ENCODE peak calls at places on chromosomes 5 and 9, in six cellular contexts. U is GM12878, V is H1, Z is K562, W is HepG2, X is GM12891. S is an unnamed sample.
A peak's percentile ranks its signal among the peaks of the same experiment; 100 is the strongest.

GRCh38 chr5:74272019-74272775 is 368.3 kb downstream of the ENC1 start:
- DNase-seq in Z (no peak), U (no peak), X (no peak), W (peak; percentile 53), V (no peak), S (no peak)

GRCh38 chr5:163759000-163759730 is 253.7 kb downstream of the MAT2B start:
- DNase-seq in X (no peak), Z (no peak), U (no peak), W (no peak), V (no peak), S (no peak)

GRCh38 chr5:173056783-173057061 is 570 bp downstream of the CREBRF start:
- DNase-seq in Z (peak; percentile 79), W (no peak), X (peak; percentile 60), V (no peak), U (no peak), S (no peak)

GRCh38 chr5:80474929-80475328 is 13.0 kb upstream of the FAM151B start:
- DNase-seq in V (no peak), Z (no peak), X (no peak), U (no peak), W (peak; percentile 63), S (no peak)

GRCh38 chr9:138038244-138038671 is 160.7 kb downstream of the CACNA1B start:
- DNase-seq in V (peak; percentile 37), Z (no peak), X (no peak), U (no peak), W (no peak), S (no peak)

GRCh38 chr9:83934569-83935275 is 13.5 kb upstream of the KIF27 start:
- DNase-seq in Z (no peak), V (no peak), W (no peak), X (no peak), U (no peak), S (no peak)

GRCh38 chr5:88690619-88691560 is 192.1 kb downstream of the MEF2C start:
- DNase-seq in U (no peak), V (peak; percentile 85), X (no peak), Z (peak; percentile 73), W (peak; percentile 7), S (peak; percentile 62)

GRCh38 chr9:107049825-107050184 is 186.8 kb downstream of the ZNF462 start:
- DNase-seq in V (no peak), U (no peak), W (no peak), Z (no peak), X (no peak), S (no peak)

GRCh38 chr9:94120854-94121376 is 36.7 kb downstream of the PTPDC1 start:
- DNase-seq in W (no peak), V (no peak), X (no peak), Z (no peak), U (no peak), S (no peak)

GRCh38 chr5:149439899-149440655 is 61.0 kb upstream of the IL17B start:
- DNase-seq in Z (peak; percentile 89), X (no peak), W (peak; percentile 84), V (no peak), U (no peak), S (no peak)

GRCh38 chr5:60652206-60652605 is 47.8 kb downstream of the DEPDC1B start:
- DNase-seq in U (no peak), X (no peak), W (no peak), V (no peak), Z (peak; percentile 23), S (no peak)

GRCh38 chr9:78236511-78236950 is 656 bp downstream of the CEP78 start:
- DNase-seq in U (no peak), Z (no peak), X (no peak), W (peak; percentile 17), V (no peak), S (no peak)

GRCh38 chr5:73218552-73219171 is 45.7 kb downstream of the TMEM174 start:
- DNase-seq in U (no peak), Z (no peak), W (no peak), X (no peak), V (no peak), S (no peak)

GRCh38 chr5:39076757-39077475 is 2.7 kb upstream of the RICTOR start:
- DNase-seq in Z (no peak), V (no peak), W (no peak), X (no peak), U (peak; percentile 53), S (no peak)

GRCh38 chr5:174690256-174690655 is 34.1 kb upstream of the MSX2 start:
- DNase-seq in U (no peak), W (no peak), V (no peak), Z (no peak), X (no peak), S (no peak)

GRCh38 chr5:149002053-149002452 is 60.8 kb downstream of the SH3TC2 start:
- DNase-seq in U (no peak), V (no peak), W (peak; percentile 94), X (no peak), Z (no peak), S (no peak)

GRCh38 chr5:95846554-95847260 is 24.2 kb upstream of the GLRX start:
- DNase-seq in V (peak; percentile 71), W (peak; percentile 63), X (no peak), Z (peak; percentile 79), U (no peak), S (no peak)

GRCh38 chr5:173880306-173880985 is 7.7 kb upstream of the CPEB4 start:
- DNase-seq in V (no peak), W (no peak), X (no peak), Z (no peak), U (no peak), S (no peak)

GRCh38 chr9:109751253-109751652 is 28.7 kb upstream of the PALM2AKAP2 start:
- DNase-seq in W (peak; percentile 49), X (no peak), U (no peak), V (no peak), Z (no peak), S (no peak)

GRCh38 chr9:133715866-133716563 is 22.1 kb downstream of the SARDH start:
- DNase-seq in V (peak; percentile 80), W (peak; percentile 60), Z (peak; percentile 30), U (no peak), X (no peak), S (no peak)

DNA sequence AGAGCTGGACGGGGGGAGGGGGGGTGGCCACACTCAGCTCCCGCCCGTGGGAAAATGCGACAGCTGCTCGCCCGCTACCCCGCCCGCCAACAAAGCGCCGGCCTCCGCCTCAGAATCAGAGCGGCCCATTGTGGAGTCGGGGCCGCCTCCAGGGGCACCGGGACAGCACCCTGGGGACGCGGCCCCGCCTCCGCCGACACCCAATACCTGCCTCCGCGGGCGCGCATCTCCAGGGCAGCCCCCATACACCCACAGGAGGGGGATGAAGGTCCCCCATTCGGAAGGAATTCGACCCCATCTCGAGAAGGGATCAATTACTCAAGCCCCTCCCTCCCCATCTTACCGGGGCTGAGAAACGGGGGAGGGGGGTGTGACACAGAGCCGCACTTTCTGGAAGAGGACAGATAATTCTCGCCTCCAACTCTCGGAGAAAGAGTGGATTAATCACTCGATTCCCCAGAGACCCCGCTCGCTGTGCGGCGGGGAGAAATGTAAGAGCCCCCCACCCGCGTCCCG is 1.2 kb downstream of the NOTCH1 start:
- DNase-seq in V (no peak), U (no peak), X (peak; percentile 66), W (no peak), Z (peak; percentile 70), S (peak; percentile 72)
- TF ChIP-seq POLR2A in V (no peak), U (peak; percentile 48), X (no peak), W (no peak), Z (no peak), S (no peak)

GRCh38 chr9:16626577-16627130 is 243.8 kb downstream of the BNC2 start:
- DNase-seq in Z (no peak), W (no peak), U (no peak), X (no peak), V (no peak), S (no peak)
- TF ChIP-seq POLR2AphosphoS5 in Z (no peak), W (no peak), U (no peak), X (no peak), V (no peak), S (no peak)

GRCh38 chr5:124906339-124907097 is 160.1 kb upstream of the ZNF608 start:
- DNase-seq in U (no peak), W (peak; percentile 17), Z (no peak), V (no peak), X (no peak), S (no peak)

GRCh38 chr5:124905756-124906155 is 159.3 kb upstream of the ZNF608 start:
- DNase-seq in Z (no peak), U (no peak), X (no peak), W (no peak), V (no peak), S (no peak)

GRCh38 chr5:124901081-124901480 is 154.6 kb upstream of the ZNF608 start:
- DNase-seq in Z (no peak), W (no peak), X (no peak), U (no peak), V (no peak), S (no peak)

GRCh38 chr5:124905256-124905655 is 158.8 kb upstream of the ZNF608 start:
- DNase-seq in V (no peak), Z (no peak), W (no peak), U (no peak), X (no peak), S (no peak)

DNA sequence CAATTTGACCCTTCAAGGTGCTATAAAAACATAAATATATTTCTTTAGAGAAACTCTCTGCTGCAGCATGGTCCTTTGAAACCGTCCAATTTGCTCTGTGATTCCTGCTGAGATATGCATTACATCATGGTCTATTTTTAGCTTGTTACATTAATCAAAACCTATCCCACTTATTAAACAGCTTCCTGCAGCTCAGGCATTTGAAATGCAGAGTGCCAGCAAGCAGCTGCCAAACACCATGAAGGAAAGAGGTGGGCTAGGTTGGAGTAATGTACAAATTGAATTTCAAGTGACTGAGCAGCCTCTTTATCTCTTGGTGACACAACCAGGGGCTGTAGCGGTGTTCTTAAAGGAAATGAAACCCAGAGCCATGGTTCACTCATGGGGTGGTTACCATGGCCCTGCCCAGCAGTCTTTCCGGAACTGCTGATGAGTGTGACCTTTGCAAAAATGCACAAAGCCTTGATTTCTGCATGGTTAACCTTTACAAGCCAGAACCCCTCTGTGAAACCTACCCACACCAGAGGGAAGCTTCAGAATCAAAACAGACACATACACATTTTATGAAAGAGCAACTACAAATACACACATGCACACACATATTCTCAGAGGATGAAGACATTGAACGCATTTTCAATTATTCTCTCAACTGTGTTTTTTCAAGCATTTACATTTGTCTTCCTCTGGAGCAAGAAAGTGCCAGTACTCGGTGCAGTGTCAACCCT is 155.8 kb upstream of the ZNF608 start:
- DNase-seq in X (peak; percentile 30), W (no peak), V (no peak), U (peak; percentile 92), Z (no peak), S (peak; percentile 23)
- TF ChIP-seq TAF1 in X (peak; percentile 79), W (no peak), V (no peak), U (peak; percentile 80), Z (no peak), S (peak; percentile 62)

GRCh38 chr9:111604054-111604615 is 4.7 kb upstream of the PTGR1 start:
- DNase-seq in V (no peak), X (no peak), W (no peak), U (no peak), Z (no peak), S (no peak)

GRCh38 chr9:111603041-111603440 is 3.6 kb upstream of the PTGR1 start:
- DNase-seq in Z (no peak), W (no peak), V (no peak), U (no peak), X (no peak), S (no peak)

GRCh38 chr9:111599092-111599947 is at the start of gene PTGR1:
- DNase-seq in W (peak; percentile 35), Z (no peak), V (peak; percentile 83), U (no peak), X (peak; percentile 43), S (peak; percentile 33)

GRCh38 chr9:111599948-111600343 is 499 bp upstream of the PTGR1 start:
- DNase-seq in W (no peak), U (no peak), X (no peak), Z (no peak), V (no peak), S (no peak)

GRCh38 chr9:111601237-111602018 is 2.0 kb upstream of the PTGR1 start:
- DNase-seq in X (no peak), W (peak; percentile 70), V (no peak), Z (peak; percentile 17), U (no peak), S (no peak)
- TF ChIP-seq POLR2A in X (no peak), W (no peak), V (no peak), Z (no peak), U (no peak), S (no peak)

S was measured in GM12892.